ENCODE peak calls at places on chromosome 18, in eight cellular contexts. O is K562, N is NB4, S is tibial nerve, M is Peyer's patch, U is uterus, Y is HepG2, F is prostate gland. H is an unnamed sample.

GRCh38 chr18:65988972-65989371 is 238.2 kb downstream of the CDH7 start:
- DNase-seq in M (no peak), U (no peak), S (no peak), Y (no peak), N (no peak), O (no peak), F (no peak), H (no peak)

GRCh38 chr18:44626807-44627206 is 53.9 kb upstream of the SETBP1 start:
- DNase-seq in M (no peak), S (no peak), O (no peak), Y (no peak), U (no peak), F (no peak), N (no peak), H (no peak)

GRCh38 chr18:32906506-32907214 is 133.8 kb upstream of the KLHL14 start:
- DNase-seq in F (no peak), N (peak), Y (no peak), O (no peak), S (no peak), M (no peak), U (no peak), H (no peak)

GRCh38 chr18:68428026-68428425 is 286.9 kb downstream of the TMX3 start:
- DNase-seq in S (no peak), N (no peak), U (no peak), O (no peak), Y (no peak), F (no peak), M (no peak), H (no peak)

GRCh38 chr18:47997338-47997780 is 66.9 kb upstream of the SMAD2 start:
- DNase-seq in Y (no peak), F (no peak), M (peak), S (no peak), O (peak), U (no peak), N (peak), H (peak)

GRCh38 chr18:58584219-58585127 is 44.4 kb downstream of the ALPK2 start:
- DNase-seq in M (no peak), F (no peak), S (no peak), N (no peak), O (no peak), Y (no peak), U (no peak), H (no peak)

GRCh38 chr18:32431753-32432152 is 38.9 kb downstream of the GAREM1 start:
- DNase-seq in S (no peak), N (no peak), O (no peak), U (no peak), F (no peak), M (no peak), Y (no peak), H (no peak)

GRCh38 chr18:28559511-28559910 is 382.6 kb upstream of the CDH2 start:
- DNase-seq in O (no peak), M (no peak), F (no peak), Y (no peak), S (no peak), N (no peak), U (no peak), H (no peak)

GRCh38 chr18:57801379-57802165 is 1.5 kb downstream of the ATP8B1 start:
- DNase-seq in S (no peak), N (no peak), U (no peak), F (no peak), O (no peak), Y (no peak), M (no peak), H (no peak)

GRCh38 chr18:21004721-21005120 is 106.9 kb downstream of the ROCK1 start:
- DNase-seq in N (peak), M (no peak), O (no peak), F (no peak), U (peak), Y (no peak), S (peak), H (no peak)

GRCh38 chr18:23397907-23398306 is 55.2 kb upstream of the RIOK3 start:
- DNase-seq in M (no peak), N (no peak), F (no peak), O (no peak), U (no peak), Y (no peak), S (no peak), H (no peak)

GRCh38 chr18:7102131-7102530 is 15.5 kb downstream of the LAMA1 start:
- DNase-seq in Y (no peak), O (no peak), M (no peak), F (no peak), N (no peak), U (no peak), S (no peak), H (no peak)

GRCh38 chr18:13501896-13502295 is 224.5 kb downstream of the FAM210A start:
- DNase-seq in S (no peak), N (no peak), F (no peak), M (no peak), Y (no peak), O (no peak), U (no peak), H (no peak)

GRCh38 chr18:29488617-29489016 is 1311.7 kb upstream of the CDH2 start:
- DNase-seq in O (no peak), U (no peak), Y (no peak), M (no peak), N (no peak), F (no peak), S (no peak), H (no peak)

GRCh38 chr18:33210575-33211189 is 229.8 kb downstream of the CCDC178 start:
- DNase-seq in Y (peak), O (no peak), N (peak), U (no peak), S (no peak), F (no peak), M (no peak), H (peak)

GRCh38 chr18:25310045-25310444 is 41.9 kb downstream of the ZNF521 start:
- DNase-seq in Y (no peak), U (no peak), N (peak), O (no peak), F (no peak), M (no peak), S (no peak), H (peak)

GRCh38 chr18:68928762-68929675 is 131.1 kb downstream of the CCDC102B start:
- DNase-seq in O (no peak), F (no peak), N (no peak), S (no peak), M (no peak), U (no peak), Y (no peak), H (no peak)

GRCh38 chr18:22284581-22285230 is 115.3 kb downstream of the GATA6 start:
- DNase-seq in U (no peak), Y (no peak), M (no peak), O (no peak), F (no peak), S (no peak), N (no peak), H (no peak)

GRCh38 chr18:39558658-39559057 is 1993.1 kb upstream of the CELF4 start:
- DNase-seq in S (no peak), F (no peak), M (no peak), O (no peak), U (no peak), Y (no peak), N (no peak), H (no peak)

GRCh38 chr18:58572181-58572580 is 56.7 kb downstream of the ALPK2 start:
- DNase-seq in M (no peak), S (no peak), U (no peak), O (no peak), N (no peak), Y (no peak), F (no peak), H (no peak)

GRCh38 chr18:63725682-63726480 is 23.1 kb downstream of the SERPINB11 start:
- DNase-seq in O (no peak), S (no peak), N (no peak), F (no peak), Y (no peak), M (no peak), U (no peak), H (no peak)

GRCh38 chr18:1014951-1015627 is 110.4 kb downstream of the ADCYAP1 start:
- DNase-seq in S (no peak), F (no peak), M (no peak), U (no peak), N (no peak), Y (no peak), O (no peak), H (no peak)

GRCh38 chr18:30094556-30094955 is 948.0 kb downstream of the DSC3 start:
- DNase-seq in F (no peak), M (no peak), U (no peak), N (no peak), Y (no peak), O (no peak), S (no peak), H (no peak)

DNA sequence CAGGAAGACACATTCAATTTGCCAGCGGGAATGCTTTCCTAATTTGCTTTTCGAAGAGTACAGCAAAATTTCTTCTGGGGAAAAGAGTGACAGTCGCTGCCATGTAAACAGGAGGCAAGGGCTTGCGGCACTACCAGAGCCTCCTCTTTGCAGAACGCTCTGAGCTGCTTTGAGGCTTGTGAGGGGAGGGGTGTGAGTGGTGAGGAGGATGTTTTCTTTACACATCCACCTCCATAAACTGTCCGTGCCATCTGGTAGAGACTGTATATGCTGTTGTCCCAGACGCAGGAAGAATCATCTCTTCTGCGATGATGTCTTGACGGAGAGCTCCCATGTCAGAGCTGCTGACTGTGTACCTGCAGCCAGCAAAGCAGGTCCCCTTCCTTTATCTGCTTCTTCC is 138.0 kb downstream of the SOCS6 start:
- DNase-seq in U (no peak), M (no peak), Y (no peak), S (no peak), N (no peak), O (no peak), F (no peak), H (no peak)
- TF ChIP-seq POLR2A in U (no peak), M (no peak), Y (no peak), S (no peak), N (no peak), O (no peak), F (no peak), H (no peak)

GRCh38 chr18:3449702-3450357 is at the start of gene TGIF1:
- DNase-seq in M (peak), N (peak), U (peak), F (peak), Y (peak), S (peak), O (peak), H (peak)

GRCh38 chr18:3447895-3448844 is 1.8 kb upstream of the TGIF1 start:
- DNase-seq in O (peak), F (peak), N (peak), U (peak), Y (peak), M (peak), S (peak), H (peak)

GRCh38 chr18:3450358-3451107 is 561 bp downstream of the TGIF1 start:
- DNase-seq in M (peak), U (peak), Y (no peak), F (peak), O (peak), S (peak), N (peak), H (peak)

GRCh38 chr18:3447035-3447894 is 2.7 kb upstream of the TGIF1 start:
- DNase-seq in S (no peak), N (peak), U (peak), F (no peak), M (peak), Y (no peak), O (peak), H (peak)

GRCh38 chr18:3448845-3449701 is 899 bp upstream of the TGIF1 start:
- DNase-seq in M (peak), F (peak), U (peak), S (peak), N (peak), O (peak), Y (peak), H (peak)
- TF ChIP-seq POLR2A in M (peak), F (peak), U (peak), S (peak), N (peak), O (no peak), Y (peak), H (peak)

GRCh38 chr18:35566019-35566418 is 15.5 kb upstream of the GALNT1 start:
- DNase-seq in M (no peak), N (no peak), Y (no peak), O (no peak), U (no peak), F (no peak), S (no peak), H (no peak)
- TF ChIP-seq POLR2A in M (no peak), N (no peak), Y (no peak), O (no peak), U (no peak), F (no peak), S (no peak), H (no peak)

DNA sequence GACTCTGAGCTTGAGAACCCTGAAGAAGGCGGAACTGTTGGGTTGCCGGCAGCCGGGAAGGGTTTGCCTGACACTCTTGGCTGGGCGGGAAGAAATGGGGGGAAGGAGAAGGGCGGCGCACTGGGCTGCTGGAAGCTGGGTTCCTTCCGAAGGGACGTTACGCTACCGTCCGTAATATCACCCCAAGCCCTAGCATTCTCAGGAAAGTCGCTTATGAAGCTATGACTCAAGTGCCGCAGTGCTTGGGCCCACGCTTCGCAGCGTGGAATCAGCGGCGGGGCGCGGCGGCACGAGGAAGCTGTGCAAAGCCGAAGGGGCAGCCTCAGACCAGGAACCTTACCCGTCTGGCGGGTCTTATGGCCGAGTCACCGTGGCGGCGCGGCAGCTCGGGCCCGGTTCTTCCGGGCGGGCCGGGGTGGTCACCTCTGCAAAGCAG is 50.2 kb upstream of the SIGLEC15 start:
- DNase-seq in Y (no peak), U (peak), F (no peak), S (peak), N (no peak), M (peak), O (peak), H (peak)
- TF ChIP-seq POLR2A in Y (no peak), U (no peak), F (no peak), S (no peak), N (no peak), M (no peak), O (no peak), H (peak)

GRCh38 chr18:79609841-79610281 is 69.7 kb upstream of the CTDP1 start:
- DNase-seq in O (no peak), Y (no peak), M (no peak), U (no peak), N (no peak), F (no peak), S (no peak), H (no peak)

GRCh38 chr18:79612291-79613108 is 67.1 kb upstream of the CTDP1 start:
- DNase-seq in U (peak), Y (no peak), O (no peak), S (no peak), M (no peak), F (no peak), N (no peak), H (no peak)

GRCh38 chr18:79610461-79611039 is 69.1 kb upstream of the CTDP1 start:
- DNase-seq in N (no peak), S (no peak), Y (no peak), F (no peak), M (no peak), U (no peak), O (peak), H (no peak)

GRCh38 chr18:79609021-79609461 is 70.6 kb upstream of the CTDP1 start:
- DNase-seq in U (no peak), S (no peak), Y (no peak), N (no peak), F (no peak), M (no peak), O (no peak), H (no peak)

DNA sequence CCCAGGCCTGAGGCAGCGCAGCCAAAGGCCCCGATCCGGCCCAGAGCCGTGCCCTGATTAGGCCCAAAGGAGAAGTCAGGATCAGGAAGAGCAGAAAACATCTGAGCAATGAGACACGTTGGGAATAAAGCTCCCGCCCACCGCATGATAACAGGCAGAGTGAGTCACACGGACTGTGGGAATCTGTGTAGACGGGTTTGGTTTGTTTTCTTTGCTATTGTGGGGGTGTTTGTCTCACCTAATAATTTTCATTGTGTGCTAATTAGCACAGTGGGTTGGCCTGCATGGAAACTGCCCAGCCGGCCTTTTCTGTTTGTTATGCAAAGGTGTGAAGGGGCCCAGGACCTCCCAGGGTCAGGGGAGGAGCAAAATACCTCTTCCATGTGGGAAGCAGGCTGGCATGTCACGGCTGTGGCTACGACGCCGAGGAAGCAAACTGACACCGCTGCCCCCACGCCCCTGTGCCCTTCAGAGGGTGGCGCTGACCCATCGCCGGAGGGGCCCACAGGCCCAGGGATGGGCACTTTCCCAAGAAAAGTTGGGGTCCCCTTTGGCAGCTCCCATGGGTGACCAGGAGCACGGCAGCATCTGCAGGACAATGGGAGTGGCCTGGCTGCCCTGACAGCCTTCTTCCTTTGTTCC is 68.4 kb upstream of the CTDP1 start:
- DNase-seq in S (peak), N (no peak), F (no peak), Y (no peak), U (peak), M (no peak), O (peak), H (no peak)
- TF ChIP-seq POLR2A in S (no peak), N (no peak), F (no peak), Y (no peak), U (no peak), M (no peak), O (no peak), H (no peak)

H was measured in erythroblast.